ENCODE peak calls at places on chromosomes 11 and 22, in six cellular contexts. Q is K562, C is GM12878, E is WTC11, Z is H1, V is GM23338. I is an unnamed sample.

GRCh38 chr22:29071261-29072045 is 1.4 kb upstream of the KREMEN1 start:
- DNase-seq in Q (no peak), C (no peak), E (peak; percentile 77), Z (peak; percentile 43), V (peak; percentile 91), I (peak; percentile 71)

GRCh38 chr22:38504731-38505594 is 1.1 kb downstream of the DDX17 start:
- DNase-seq in Q (no peak), C (no peak), E (no peak), Z (no peak), V (peak; percentile 53), I (peak; percentile 53)

GRCh38 chr11:6926208-6927029 is at the start of gene ZNF215:
- DNase-seq in Q (peak; percentile 92), C (no peak), E (peak; percentile 89), Z (peak; percentile 71), V (peak; percentile 96), I (no peak)

GRCh38 chr11:11482726-11483125 is 129.7 kb upstream of the CSNK2A3 start:
- DNase-seq in Q (no peak), C (no peak), E (no peak), Z (no peak), V (no peak), I (no peak)

GRCh38 chr22:39351689-39352214 is 2.0 kb downstream of the SYNGR1 start:
- DNase-seq in Q (no peak), C (peak; percentile 25), E (peak; percentile 44), Z (no peak), V (peak; percentile 64), I (no peak)

GRCh38 chr11:2153581-2154194 is 7.3 kb downstream of the INS start:
- DNase-seq in Q (no peak), C (no peak), E (no peak), Z (no peak), V (no peak), I (no peak)

GRCh38 chr22:48615171-48616008 is 1212.3 kb downstream of the BRD1 start:
- DNase-seq in Q (no peak), C (no peak), E (no peak), Z (no peak), V (no peak), I (no peak)

GRCh38 chr11:59756496-59756840 is 1.3 kb downstream of the STX3 start:
- DNase-seq in Q (no peak), C (no peak), E (no peak), Z (no peak), V (no peak), I (no peak)

GRCh38 chr11:64803846-64804345 is 882 bp upstream of the MAP4K2 start:
- DNase-seq in Q (no peak), C (no peak), E (peak; percentile 47), Z (no peak), V (peak; percentile 84), I (no peak)

GRCh38 chr11:34124885-34125668 is 19.6 kb downstream of the NAT10 start:
- DNase-seq in Q (no peak), C (no peak), E (no peak), Z (no peak), V (no peak), I (no peak)

GRCh38 chr11:22199243-22199642 is 6.4 kb downstream of the ANO5 start:
- DNase-seq in Q (no peak), C (no peak), E (no peak), Z (no peak), V (no peak), I (no peak)

GRCh38 chr22:29478326-29479276 is 1.4 kb upstream of the NEFH start:
- DNase-seq in Q (peak; percentile 57), C (no peak), E (peak; percentile 61), Z (no peak), V (peak; percentile 71), I (no peak)

GRCh38 chr11:12183827-12184620 is 73.6 kb downstream of the MICAL2 start:
- DNase-seq in Q (no peak), C (no peak), E (no peak), Z (no peak), V (no peak), I (no peak)

DNA sequence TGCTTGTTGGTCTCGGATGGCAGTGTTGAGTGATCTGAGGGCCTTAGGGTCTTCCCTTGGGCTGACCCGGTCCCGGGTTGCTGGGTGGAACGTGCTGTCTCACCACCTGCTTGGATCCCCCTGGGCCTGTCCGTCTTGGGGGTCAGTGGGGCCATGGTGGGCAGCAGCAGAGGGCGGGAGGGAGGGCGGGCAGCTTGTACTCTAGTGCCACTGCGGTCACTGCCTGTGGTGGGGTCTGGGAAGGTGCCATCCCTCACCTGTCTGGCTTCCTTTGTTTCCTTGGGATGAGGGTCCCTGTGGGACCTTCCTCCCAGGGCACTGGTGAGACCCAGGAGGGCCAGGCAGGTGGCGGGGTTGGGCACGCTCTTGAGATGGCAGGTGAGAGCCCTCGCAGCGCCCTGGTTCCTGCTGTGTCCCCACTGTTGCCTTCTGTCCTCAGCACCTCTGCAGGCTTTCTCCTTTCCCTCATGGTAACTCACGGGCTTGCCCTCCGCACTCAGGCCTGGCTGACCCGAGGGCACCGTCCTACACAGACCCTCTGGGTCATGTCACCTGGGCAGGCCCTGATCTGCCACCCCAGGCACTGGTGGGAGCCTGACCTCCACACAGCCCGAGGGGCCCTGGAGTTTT is 34.2 kb downstream of the TBC1D22A start:
- DNase-seq in Q (no peak), C (no peak), E (no peak), Z (no peak), V (no peak), I (no peak)
- TF ChIP-seq CREB1 in Q (no peak), C (no peak), E (no peak), Z (no peak), V (no peak), I (no peak)

GRCh38 chr11:66291706-66292542 is at the start of gene TMEM151A:
- DNase-seq in Q (no peak), C (no peak), E (no peak), Z (no peak), V (peak; percentile 62), I (no peak)

GRCh38 chr11:66293352-66293751 is 1.7 kb downstream of the TMEM151A start:
- DNase-seq in Q (no peak), C (no peak), E (no peak), Z (no peak), V (no peak), I (no peak)

GRCh38 chr11:66292543-66293332 is 1.0 kb downstream of the TMEM151A start:
- DNase-seq in Q (no peak), C (no peak), E (no peak), Z (no peak), V (no peak), I (no peak)

GRCh38 chr11:66294626-66295620 is 3.2 kb downstream of the TMEM151A start:
- DNase-seq in Q (no peak), C (no peak), E (no peak), Z (no peak), V (no peak), I (no peak)

DNA sequence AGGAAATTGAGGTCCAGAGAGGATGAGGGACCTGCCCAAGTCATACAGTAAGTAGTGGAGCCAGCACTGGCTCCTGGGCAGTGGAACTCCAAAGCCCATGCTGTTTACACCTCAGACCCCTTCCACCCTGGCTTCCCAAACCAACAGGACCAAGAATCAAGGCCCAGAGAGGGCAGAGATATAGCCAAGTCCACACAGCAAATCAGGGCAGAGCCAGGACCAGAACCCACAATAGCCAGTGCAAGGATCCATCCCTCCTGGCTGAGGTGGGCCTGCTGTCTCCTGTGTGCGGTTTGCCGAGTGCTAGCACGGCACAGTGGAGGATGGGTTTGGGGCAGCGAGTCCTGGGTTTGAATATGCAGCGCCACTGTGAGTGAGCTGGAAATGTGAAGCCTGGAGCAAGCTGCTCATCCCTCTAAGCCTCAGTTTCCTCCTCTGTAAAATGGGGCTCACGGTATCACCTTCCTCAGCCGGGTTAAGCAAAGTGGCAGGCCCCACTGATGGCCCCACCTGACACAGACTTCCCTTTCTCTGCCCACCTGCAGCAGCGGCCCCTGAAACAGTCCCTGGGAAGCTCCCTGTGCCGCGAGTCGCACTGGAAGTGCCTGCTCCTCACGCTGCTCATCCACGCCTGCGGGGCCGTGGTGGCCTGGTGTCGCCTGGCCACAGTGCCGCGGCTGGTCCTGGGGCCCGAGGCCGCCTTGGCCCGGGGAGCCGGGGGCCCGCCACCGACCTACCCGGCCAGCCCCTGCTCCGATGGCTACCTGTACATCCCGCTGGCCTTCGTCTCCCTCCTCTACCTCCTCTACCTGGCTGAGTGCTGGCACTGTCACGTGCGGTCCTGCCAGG is 2.3 kb downstream of the TMEM151A start:
- DNase-seq in Q (no peak), C (no peak), E (no peak), Z (no peak), V (no peak), I (no peak)
- TF ChIP-seq CREB1 in Q (no peak), C (no peak), E (no peak), Z (no peak), V (no peak), I (no peak)

GRCh38 chr22:26849575-26849974 is 192.2 kb downstream of the MIAT start:
- DNase-seq in Q (no peak), C (no peak), E (no peak), Z (no peak), V (no peak), I (no peak)
- TF ChIP-seq CREB1 in Q (no peak), C (no peak), E (no peak), Z (no peak), V (no peak), I (no peak)

DNA sequence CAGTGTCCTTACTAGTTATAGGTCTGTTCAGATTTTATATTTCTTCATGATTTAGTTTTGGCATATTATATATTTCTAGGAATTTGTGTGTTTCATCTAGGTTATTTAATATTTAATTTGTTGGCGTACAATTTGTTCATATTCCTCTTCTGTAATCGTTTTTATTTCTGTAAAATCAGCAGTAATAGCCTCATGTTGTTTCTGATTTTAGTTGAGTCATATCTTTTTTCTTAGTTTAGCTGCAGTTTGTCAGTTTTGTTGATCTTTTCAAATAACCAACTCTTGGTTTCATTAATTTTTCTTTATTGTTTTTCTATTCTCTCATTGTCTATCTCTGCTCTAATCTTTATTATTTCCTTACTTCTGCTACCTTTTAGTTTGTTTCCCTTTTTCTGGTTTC is 20.3 kb downstream of the GLB1L2 start:
- DNase-seq in Q (no peak), C (no peak), E (no peak), Z (no peak), V (no peak), I (no peak)
- TF ChIP-seq CREB1 in Q (no peak), C (no peak), E (no peak), Z (no peak), V (no peak), I (no peak)

GRCh38 chr11:44949160-44950035 is 1.3 kb downstream of the TP53I11 start:
- DNase-seq in Q (peak; percentile 48), C (no peak), E (peak; percentile 77), Z (no peak), V (peak; percentile 87), I (no peak)

GRCh38 chr11:44952082-44952481 is 1.4 kb upstream of the TP53I11 start:
- DNase-seq in Q (no peak), C (no peak), E (no peak), Z (no peak), V (no peak), I (peak; percentile 8)

GRCh38 chr11:44948155-44948554 is 2.5 kb downstream of the TP53I11 start:
- DNase-seq in Q (no peak), C (no peak), E (no peak), Z (no peak), V (no peak), I (no peak)

GRCh38 chr11:44950625-44951472 is at the start of gene TP53I11:
- DNase-seq in Q (peak; percentile 92), C (no peak), E (peak; percentile 43), Z (no peak), V (no peak), I (no peak)

GRCh38 chr11:44950036-44950624 is 553 bp downstream of the TP53I11 start:
- DNase-seq in Q (peak; percentile 34), C (no peak), E (peak; percentile 62), Z (no peak), V (no peak), I (no peak)
- TF ChIP-seq CREB1 in Q (no peak), C (no peak), E (no peak), Z (no peak), V (no peak), I (no peak)